ENCODE peak calls at places on chromosomes 3 and 15, in five cellular contexts. One of them, this sample, is unnamed.

GRCh38 chr3:136465296-136465695 is 215.2 kb downstream of the PCCB start:
- DNase-seq in hepatocyte: no peak
- DNase-seq in NB4: no peak
- DNase-seq in GM12864: no peak
- DNase-seq in neural crest cell: no peak
- DNase-seq in this sample: no peak

GRCh38 chr15:95208988-95209387 is 977.6 kb downstream of the MCTP2 start:
- DNase-seq in hepatocyte: no peak
- DNase-seq in NB4: peak; percentile 41
- DNase-seq in GM12864: no peak
- DNase-seq in neural crest cell: no peak
- DNase-seq in this sample: no peak

GRCh38 chr15:99120050-99120777 is 15.3 kb downstream of the SYNM start:
- DNase-seq in hepatocyte: no peak
- DNase-seq in NB4: no peak
- DNase-seq in GM12864: no peak
- DNase-seq in neural crest cell: no peak
- DNase-seq in this sample: no peak

GRCh38 chr15:53591041-53591440 is 168.4 kb downstream of the WDR72 start:
- DNase-seq in hepatocyte: no peak
- DNase-seq in NB4: no peak
- DNase-seq in GM12864: no peak
- DNase-seq in neural crest cell: no peak
- DNase-seq in this sample: no peak

GRCh38 chr15:64816452-64816851 is 9.0 kb downstream of the PIF1 start:
- DNase-seq in hepatocyte: no peak
- DNase-seq in NB4: no peak
- DNase-seq in GM12864: no peak
- DNase-seq in neural crest cell: no peak
- DNase-seq in this sample: no peak

GRCh38 chr3:193165431-193166120 is 75.4 kb upstream of the PLAAT1 start:
- DNase-seq in hepatocyte: no peak
- DNase-seq in NB4: no peak
- DNase-seq in GM12864: no peak
- DNase-seq in neural crest cell: no peak
- DNase-seq in this sample: no peak

GRCh38 chr3:139559541-139559940 is 20.0 kb upstream of the RBP1 start:
- DNase-seq in hepatocyte: no peak
- DNase-seq in NB4: no peak
- DNase-seq in GM12864: no peak
- DNase-seq in neural crest cell: no peak
- DNase-seq in this sample: peak; percentile 49

GRCh38 chr3:114600571-114600970 is 306.7 kb downstream of the TIGIT start:
- DNase-seq in hepatocyte: no peak
- DNase-seq in NB4: no peak
- DNase-seq in GM12864: no peak
- DNase-seq in neural crest cell: no peak
- DNase-seq in this sample: no peak

GRCh38 chr15:31049682-31050606 is 51.6 kb downstream of the TRPM1 start:
- DNase-seq in hepatocyte: no peak
- DNase-seq in NB4: peak; percentile 33
- DNase-seq in GM12864: no peak
- DNase-seq in neural crest cell: no peak
- DNase-seq in this sample: no peak

GRCh38 chr15:43242616-43243015 is 21.8 kb upstream of the EPB42 start:
- DNase-seq in hepatocyte: no peak
- DNase-seq in NB4: no peak
- DNase-seq in GM12864: no peak
- DNase-seq in neural crest cell: no peak
- DNase-seq in this sample: no peak

GRCh38 chr15:62592920-62593319 is 427.8 kb upstream of the C2CD4B start:
- DNase-seq in hepatocyte: no peak
- DNase-seq in NB4: no peak
- DNase-seq in GM12864: no peak
- DNase-seq in neural crest cell: no peak
- DNase-seq in this sample: no peak

GRCh38 chr3:37308247-37308646 is 133.9 kb upstream of the LRRFIP2 start:
- DNase-seq in hepatocyte: peak; percentile 26
- DNase-seq in NB4: peak; percentile 45
- DNase-seq in GM12864: no peak
- DNase-seq in neural crest cell: no peak
- DNase-seq in this sample: no peak

GRCh38 chr15:85164841-85165466 is 183.3 kb downstream of the PDE8A start:
- DNase-seq in hepatocyte: peak; percentile 43
- DNase-seq in NB4: no peak
- DNase-seq in GM12864: no peak
- DNase-seq in neural crest cell: no peak
- DNase-seq in this sample: peak; percentile 57

GRCh38 chr3:65963787-65964707 is 74.7 kb downstream of the MAGI1 start:
- DNase-seq in hepatocyte: peak; percentile 61
- DNase-seq in NB4: peak; percentile 7
- DNase-seq in GM12864: peak; percentile 43
- DNase-seq in neural crest cell: no peak
- DNase-seq in this sample: peak; percentile 41

GRCh38 chr3:41881233-41881821 is 80.6 kb downstream of the ULK4 start:
- DNase-seq in hepatocyte: peak; percentile 47
- DNase-seq in NB4: peak; percentile 50
- DNase-seq in GM12864: no peak
- DNase-seq in neural crest cell: no peak
- DNase-seq in this sample: peak; percentile 12

GRCh38 chr3:2578560-2578959 is 479.9 kb downstream of the CNTN4 start:
- DNase-seq in hepatocyte: peak; percentile 30
- DNase-seq in NB4: no peak
- DNase-seq in GM12864: no peak
- DNase-seq in neural crest cell: no peak
- DNase-seq in this sample: no peak

GRCh38 chr3:126731044-126731443 is 27.0 kb downstream of the CHCHD6 start:
- DNase-seq in hepatocyte: no peak
- DNase-seq in NB4: peak; percentile 81
- DNase-seq in GM12864: no peak
- DNase-seq in neural crest cell: no peak
- DNase-seq in this sample: no peak

GRCh38 chr3:135800071-135800549 is 165.4 kb upstream of the PPP2R3A start:
- DNase-seq in hepatocyte: no peak
- DNase-seq in NB4: no peak
- DNase-seq in GM12864: no peak
- DNase-seq in neural crest cell: no peak
- DNase-seq in this sample: no peak

GRCh38 chr3:14319654-14320182 is 82.7 kb upstream of the SLC6A6 start:
- DNase-seq in hepatocyte: peak; percentile 81
- DNase-seq in NB4: peak; percentile 87
- DNase-seq in GM12864: peak; percentile 84
- DNase-seq in neural crest cell: peak; percentile 38
- DNase-seq in this sample: peak; percentile 78

GRCh38 chr15:98651581-98652220 is 3.4 kb downstream of the IGF1R start:
- DNase-seq in hepatocyte: peak; percentile 27
- DNase-seq in NB4: peak; percentile 19
- DNase-seq in GM12864: no peak
- DNase-seq in neural crest cell: no peak
- DNase-seq in this sample: no peak

GRCh38 chr15:65841121-65841930 is 28.0 kb upstream of the RAB11A start:
- DNase-seq in hepatocyte: no peak
- DNase-seq in NB4: peak; percentile 71
- DNase-seq in GM12864: no peak
- DNase-seq in neural crest cell: no peak
- DNase-seq in this sample: no peak

GRCh38 chr3:45807133-45807532 is 10.8 kb upstream of the SLC6A20 start:
- DNase-seq in hepatocyte: no peak
- DNase-seq in NB4: no peak
- DNase-seq in GM12864: no peak
- DNase-seq in neural crest cell: no peak
- DNase-seq in this sample: no peak

GRCh38 chr15:98442379-98442833 is 205.9 kb upstream of the IGF1R start:
- DNase-seq in hepatocyte: peak; percentile 87
- DNase-seq in NB4: peak; percentile 91
- DNase-seq in GM12864: peak; percentile 15
- DNase-seq in neural crest cell: peak; percentile 63
- DNase-seq in this sample: peak; percentile 79

GRCh38 chr15:84605225-84605882 is 4.5 kb downstream of the ZSCAN2 start:
- DNase-seq in hepatocyte: no peak
- DNase-seq in NB4: no peak
- DNase-seq in GM12864: no peak
- DNase-seq in neural crest cell: no peak
- DNase-seq in this sample: no peak

GRCh38 chr3:128844502-128844901 is 34.9 kb upstream of the ACAD9 start:
- DNase-seq in hepatocyte: no peak
- DNase-seq in NB4: no peak
- DNase-seq in GM12864: no peak
- DNase-seq in neural crest cell: no peak
- DNase-seq in this sample: no peak

GRCh38 chr3:128845695-128846491 is 33.5 kb upstream of the ACAD9 start:
- DNase-seq in hepatocyte: peak; percentile 79
- DNase-seq in NB4: peak; percentile 98
- DNase-seq in GM12864: peak; percentile 24
- DNase-seq in neural crest cell: peak; percentile 62
- DNase-seq in this sample: peak; percentile 96

GRCh38 chr3:128847631-128848370 is 31.6 kb upstream of the ACAD9 start:
- DNase-seq in hepatocyte: no peak
- DNase-seq in NB4: peak; percentile 18
- DNase-seq in GM12864: no peak
- DNase-seq in neural crest cell: no peak
- DNase-seq in this sample: no peak

GRCh38 chr3:128846501-128846900 is 32.9 kb upstream of the ACAD9 start:
- DNase-seq in hepatocyte: no peak
- DNase-seq in NB4: peak; percentile 98
- DNase-seq in GM12864: no peak
- DNase-seq in neural crest cell: no peak
- DNase-seq in this sample: no peak

GRCh38 chr3:128845119-128845518 is 34.3 kb upstream of the ACAD9 start:
- DNase-seq in hepatocyte: no peak
- DNase-seq in NB4: peak; percentile 68
- DNase-seq in GM12864: no peak
- DNase-seq in neural crest cell: no peak
- DNase-seq in this sample: peak; percentile 48
- TF ChIP-seq CTCF in hepatocyte: peak; percentile 20
- TF ChIP-seq CTCF in NB4: peak; percentile 43
- TF ChIP-seq CTCF in GM12864: peak; percentile 20
- TF ChIP-seq CTCF in neural crest cell: peak; percentile 23
- TF ChIP-seq CTCF in this sample: no peak

GRCh38 chr15:45451265-45451664 is 71.3 kb downstream of the SLC30A4 start:
- DNase-seq in hepatocyte: no peak
- DNase-seq in NB4: no peak
- DNase-seq in GM12864: no peak
- DNase-seq in neural crest cell: no peak
- DNase-seq in this sample: no peak
- TF ChIP-seq CTCF in hepatocyte: no peak
- TF ChIP-seq CTCF in NB4: no peak
- TF ChIP-seq CTCF in GM12864: no peak
- TF ChIP-seq CTCF in neural crest cell: no peak
- TF ChIP-seq CTCF in this sample: no peak

GRCh38 chr3:24829632-24830229 is 335.1 kb upstream of the THRB start:
- DNase-seq in hepatocyte: peak; percentile 32
- DNase-seq in NB4: no peak
- DNase-seq in GM12864: no peak
- DNase-seq in neural crest cell: peak; percentile 24
- DNase-seq in this sample: peak; percentile 60

GRCh38 chr3:24830230-24831152 is 335.8 kb upstream of the THRB start:
- DNase-seq in hepatocyte: peak; percentile 49
- DNase-seq in NB4: no peak
- DNase-seq in GM12864: no peak
- DNase-seq in neural crest cell: peak; percentile 19
- DNase-seq in this sample: peak; percentile 47

GRCh38 chr3:24834442-24834841 is 339.8 kb upstream of the THRB start:
- DNase-seq in hepatocyte: no peak
- DNase-seq in NB4: no peak
- DNase-seq in GM12864: no peak
- DNase-seq in neural crest cell: no peak
- DNase-seq in this sample: no peak

GRCh38 chr3:24832878-24833277 is 338.2 kb upstream of the THRB start:
- DNase-seq in hepatocyte: no peak
- DNase-seq in NB4: no peak
- DNase-seq in GM12864: no peak
- DNase-seq in neural crest cell: no peak
- DNase-seq in this sample: no peak

GRCh38 chr3:24829011-24829581 is 334.4 kb upstream of the THRB start:
- DNase-seq in hepatocyte: peak; percentile 78
- DNase-seq in NB4: no peak
- DNase-seq in GM12864: no peak
- DNase-seq in neural crest cell: peak; percentile 54
- DNase-seq in this sample: peak; percentile 79
- TF ChIP-seq CTCF in hepatocyte: peak; percentile 10
- TF ChIP-seq CTCF in NB4: no peak
- TF ChIP-seq CTCF in GM12864: no peak
- TF ChIP-seq CTCF in neural crest cell: no peak
- TF ChIP-seq CTCF in this sample: no peak

DNA sequence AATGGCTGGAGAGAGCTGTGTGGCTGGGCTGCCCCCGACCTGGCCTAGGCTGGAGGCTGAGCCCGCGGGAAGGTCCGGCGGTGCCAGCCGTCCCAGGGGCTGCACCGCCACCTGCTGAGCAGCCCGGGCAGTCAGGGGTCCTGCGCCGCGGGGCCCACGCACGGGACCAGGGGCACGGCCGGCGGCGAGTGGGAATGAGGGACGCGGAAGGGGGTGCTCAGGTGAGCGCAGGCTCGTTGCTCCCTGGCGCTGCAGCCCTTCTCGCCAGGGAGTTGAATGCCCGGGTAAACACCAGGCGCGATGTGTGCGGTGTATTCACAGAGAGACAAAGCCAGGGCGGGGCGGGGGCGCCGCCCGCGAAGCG is 666 bp upstream of the SEMA3F start:
- DNase-seq in hepatocyte: no peak
- DNase-seq in NB4: no peak
- DNase-seq in GM12864: no peak
- DNase-seq in neural crest cell: peak; percentile 22
- DNase-seq in this sample: peak; percentile 29
- TF ChIP-seq CTCF in hepatocyte: peak; percentile 48
- TF ChIP-seq CTCF in NB4: no peak
- TF ChIP-seq CTCF in GM12864: no peak
- TF ChIP-seq CTCF in neural crest cell: peak; percentile 29
- TF ChIP-seq CTCF in this sample: peak; percentile 14

GRCh38 chr15:70974004-70974832 is 81.6 kb downstream of the LRRC49 start:
- DNase-seq in hepatocyte: peak; percentile 44
- DNase-seq in NB4: peak; percentile 47
- DNase-seq in GM12864: peak; percentile 4
- DNase-seq in neural crest cell: no peak
- DNase-seq in this sample: peak; percentile 3
- TF ChIP-seq CTCF in hepatocyte: peak; percentile 59
- TF ChIP-seq CTCF in NB4: peak; percentile 6
- TF ChIP-seq CTCF in GM12864: peak; percentile 30
- TF ChIP-seq CTCF in neural crest cell: peak; percentile 59
- TF ChIP-seq CTCF in this sample: peak; percentile 55